ENCODE peak calls at places on chromosomes 1 and 21, in six cellular contexts. X is activated CD8-positive, alpha-beta memory T cell treated with anti-CD3 and anti-CD28 coated beads, Interleukin-2, amount 10 ng/mL, durations not matched to agents 7 days and 5 days; F is T47D; W is NB4; T is choroid plexus epithelial cell; P is NCI-H1092 treated with DMSO at 0.1 percent for 48 hours. S is an unnamed sample.

GRCh38 chr1:186763107-186763506 is 65.6 kb upstream of the PLA2G4A start:
- DNase-seq in X (no peak), F (no peak), W (no peak), T (peak), P (no peak), S (peak)

GRCh38 chr1:227268943-227269342 is 49.3 kb downstream of the CDC42BPA start:
- DNase-seq in X (no peak), F (no peak), W (no peak), T (peak), P (no peak), S (no peak)

GRCh38 chr21:17466166-17466565 is 46.7 kb upstream of the CXADR start:
- DNase-seq in X (no peak), F (no peak), W (peak), T (peak), P (no peak), S (peak)

GRCh38 chr1:205376739-205377138 is 20.0 kb upstream of the KLHDC8A start:
- DNase-seq in X (no peak), F (no peak), W (peak), T (no peak), P (no peak), S (no peak)

GRCh38 chr1:1281533-1282321 is 1.5 kb downstream of the SCNN1D start:
- DNase-seq in X (no peak), F (no peak), W (no peak), T (no peak), P (peak), S (no peak)

GRCh38 chr1:209435654-209436566 is 147.6 kb upstream of the CAMK1G start:
- DNase-seq in X (peak), F (peak), W (peak), T (peak), P (peak), S (peak)

GRCh38 chr1:216523449-216524190 is 100.4 kb upstream of the USH2A start:
- DNase-seq in X (no peak), F (no peak), W (no peak), T (peak), P (no peak), S (peak)

GRCh38 chr1:214634267-214634666 is 31.3 kb downstream of the CENPF start:
- DNase-seq in X (no peak), F (no peak), W (no peak), T (no peak), P (no peak), S (no peak)

GRCh38 chr1:178644308-178645120 is 80.5 kb upstream of the RALGPS2 start:
- DNase-seq in X (no peak), F (no peak), W (no peak), T (peak), P (no peak), S (no peak)

GRCh38 chr1:21778405-21778727 is 4.6 kb downstream of the USP48 start:
- DNase-seq in X (no peak), F (no peak), W (no peak), T (no peak), P (no peak), S (no peak)

GRCh38 chr1:46543382-46543760 is 8.1 kb downstream of the KNCN start:
- DNase-seq in X (no peak), F (no peak), W (no peak), T (no peak), P (no peak), S (no peak)

GRCh38 chr1:239250353-239251035 is 135.9 kb upstream of the CHRM3 start:
- DNase-seq in X (no peak), F (no peak), W (peak), T (no peak), P (no peak), S (no peak)

GRCh38 chr1:119136401-119136800 is 4.1 kb downstream of the WARS2 start:
- DNase-seq in X (no peak), F (no peak), W (no peak), T (peak), P (no peak), S (no peak)

GRCh38 chr1:84753516-84754375 is 63.5 kb upstream of the SSX2IP start:
- DNase-seq in X (peak), F (peak), W (peak), T (peak), P (peak), S (peak)

GRCh38 chr1:35454616-35455015 is 102.6 kb downstream of the KIAA0319L start:
- DNase-seq in X (no peak), F (no peak), W (peak), T (peak), P (no peak), S (peak)

GRCh38 chr1:40107290-40107959 is 10.4 kb upstream of the PPT1 start:
- DNase-seq in X (no peak), F (no peak), W (no peak), T (no peak), P (no peak), S (no peak)

S was measured in astrocyte of the spinal cord.